ENCODE peak calls at places on chromosome 7, in eight cellular contexts. D is astrocyte of the spinal cord, W is tibial artery, M is endodermal cell, O is OCI-LY7, J is mucosa of descending colon, R is endothelial cell of umbilical vein, V is cardiac muscle cell. T is an unnamed sample.

GRCh38 chr7:26117970-26118369 is 34.0 kb upstream of the NFE2L3 start:
- DNase-seq in V (no peak), J (no peak), D (no peak), W (no peak), O (no peak), M (no peak), R (no peak), T (no peak)

GRCh38 chr7:74400420-74401136 is 53.1 kb upstream of the GTF2IRD1 start:
- DNase-seq in M (peak; percentile 53), R (no peak), V (no peak), O (no peak), J (no peak), D (no peak), W (no peak), T (no peak)

GRCh38 chr7:122675011-122675410 is 23.9 kb downstream of the RNF133 start:
- DNase-seq in O (no peak), R (no peak), M (no peak), J (no peak), V (peak; percentile 8), W (no peak), D (no peak), T (peak; percentile 16)

GRCh38 chr7:33418251-33418701 is 288.9 kb downstream of the BBS9 start:
- DNase-seq in W (no peak), M (peak; percentile 90), V (peak; percentile 62), D (peak; percentile 88), R (no peak), J (no peak), O (no peak), T (peak; percentile 44)

GRCh38 chr7:156759579-156760202 is 119.1 kb downstream of the RNF32 start:
- DNase-seq in D (no peak), V (no peak), M (no peak), R (no peak), W (no peak), O (no peak), J (no peak), T (no peak)

GRCh38 chr7:46286346-46286745 is 365.3 kb upstream of the IGFBP3 start:
- DNase-seq in M (no peak), J (no peak), R (no peak), O (no peak), W (no peak), V (no peak), D (no peak), T (no peak)

GRCh38 chr7:157379493-157379892 is 42.7 kb downstream of the DNAJB6 start:
- DNase-seq in O (no peak), M (no peak), J (no peak), W (no peak), D (no peak), R (no peak), V (no peak), T (no peak)

GRCh38 chr7:92934096-92934495 is 97.7 kb upstream of the CDK6 start:
- DNase-seq in W (no peak), J (no peak), R (no peak), O (no peak), D (no peak), V (no peak), M (no peak), T (no peak)

GRCh38 chr7:35253680-35254495 is at the start of gene TBX20:
- DNase-seq in O (peak; percentile 66), M (peak; percentile 90), V (peak; percentile 92), D (peak; percentile 22), W (no peak), R (peak; percentile 35), J (peak; percentile 69), T (peak; percentile 87)

GRCh38 chr7:73708961-73709360 is 10.5 kb downstream of the STX1A start:
- DNase-seq in O (no peak), W (no peak), D (no peak), J (no peak), R (no peak), V (no peak), M (no peak), T (no peak)

GRCh38 chr7:79504607-79505389 is 51.3 kb upstream of the MAGI2 start:
- DNase-seq in W (no peak), R (peak; percentile 9), J (no peak), M (peak; percentile 68), O (no peak), D (no peak), V (peak; percentile 29), T (peak; percentile 21)

GRCh38 chr7:79434098-79434497 is 19.4 kb downstream of the MAGI2 start:
- DNase-seq in M (no peak), W (no peak), V (no peak), O (no peak), R (no peak), D (peak; percentile 65), J (no peak), T (peak; percentile 39)

GRCh38 chr7:151453326-151453791 is 13.4 kb upstream of the CRYGN start:
- DNase-seq in M (peak; percentile 56), J (no peak), R (no peak), O (no peak), D (no peak), W (no peak), V (no peak), T (no peak)

GRCh38 chr7:157299613-157300405 is 37.0 kb upstream of the DNAJB6 start:
- DNase-seq in O (no peak), J (no peak), V (peak; percentile 35), D (no peak), W (no peak), R (no peak), M (peak; percentile 66), T (no peak)

GRCh38 chr7:1885465-1886226 is 215.6 kb downstream of the ELFN1 start:
- DNase-seq in D (no peak), R (no peak), J (no peak), W (no peak), V (no peak), O (no peak), M (no peak), T (no peak)

GRCh38 chr7:23981314-23981713 is 271.3 kb downstream of the STK31 start:
- DNase-seq in M (no peak), J (no peak), O (no peak), W (no peak), V (no peak), D (no peak), R (no peak), T (no peak)

GRCh38 chr7:107951172-107951787 is 51.7 kb downstream of the LAMB1 start:
- DNase-seq in V (no peak), R (no peak), W (no peak), J (no peak), M (no peak), O (no peak), D (no peak), T (no peak)

GRCh38 chr7:21429021-21429420 is 1.1 kb downstream of the SP4 start:
- DNase-seq in W (no peak), J (no peak), M (no peak), V (no peak), O (no peak), R (no peak), D (no peak), T (no peak)

GRCh38 chr7:21428642-21428941 is 709 bp downstream of the SP4 start:
- DNase-seq in V (no peak), R (no peak), M (no peak), J (no peak), W (no peak), D (no peak), O (no peak), T (no peak)

GRCh38 chr7:21426286-21426957 is 1.5 kb upstream of the SP4 start:
- DNase-seq in D (no peak), J (no peak), O (no peak), R (no peak), W (no peak), M (no peak), V (peak; percentile 31), T (peak; percentile 39)

GRCh38 chr7:21427861-21428641 is at the start of gene SP4:
- DNase-seq in J (peak; percentile 96), D (peak; percentile 96), R (peak; percentile 95), V (peak; percentile 98), M (peak; percentile 98), O (peak; percentile 93), W (peak; percentile 98), T (peak; percentile 96)

GRCh38 chr7:21426958-21427860 is 674 bp upstream of the SP4 start:
- DNase-seq in R (peak; percentile 99), O (peak; percentile 98), J (peak; percentile 99), M (peak; percentile 99), D (peak; percentile 99), W (peak; percentile 99), V (peak; percentile 99), T (peak; percentile 99)
- TF ChIP-seq CTCF in R (no peak), O (peak; percentile 21), J (peak; percentile 18), M (no peak), D (no peak), W (peak; percentile 32), V (no peak), T (no peak)

DNA sequence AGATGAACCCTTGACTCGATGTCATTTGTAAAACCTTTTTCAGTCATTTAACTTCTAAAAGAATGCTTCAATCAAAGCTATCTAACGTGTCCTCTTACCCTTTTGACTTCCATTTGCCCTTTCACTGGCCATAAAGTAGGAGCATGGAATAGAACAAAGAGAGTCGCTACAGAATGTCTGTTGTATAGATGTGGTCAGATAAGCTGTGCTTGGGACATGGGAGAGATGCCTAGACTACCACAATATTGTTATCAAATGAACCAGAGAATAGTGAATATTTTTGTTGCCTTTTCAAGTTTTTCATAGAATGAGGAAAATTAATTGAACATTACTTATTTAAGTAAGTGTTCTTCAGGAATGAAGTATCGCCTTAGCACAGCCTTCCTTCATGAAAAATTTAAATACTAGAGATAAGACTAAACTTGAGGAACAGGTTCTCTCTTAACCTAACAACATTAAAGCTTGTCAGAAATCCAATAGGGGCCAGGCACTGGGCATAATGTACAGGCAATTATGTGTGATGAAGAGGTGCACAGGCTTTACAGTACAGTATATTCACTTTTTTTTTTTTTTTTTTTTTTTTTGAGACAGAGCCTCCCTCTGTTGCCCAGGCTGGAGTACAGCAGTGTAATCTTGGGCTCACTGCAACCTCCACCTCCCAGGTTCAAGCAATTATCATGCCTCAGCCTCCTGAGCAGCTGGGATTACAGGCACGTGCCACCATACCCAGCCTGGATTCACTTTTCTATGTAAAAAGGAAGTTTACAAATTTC is 7.5 kb upstream of the KMT2E start:
- DNase-seq in M (no peak), V (no peak), D (no peak), R (no peak), J (no peak), W (no peak), O (no peak), T (no peak)
- H3K4me3 ChIP-seq in M (no peak overlapping the region), V (no peak overlapping the region), D (no peak overlapping the region), R (no peak overlapping the region), J (no peak overlapping the region), W (no peak overlapping the region), O (no peak overlapping the region), T (no peak overlapping the region)

DNA sequence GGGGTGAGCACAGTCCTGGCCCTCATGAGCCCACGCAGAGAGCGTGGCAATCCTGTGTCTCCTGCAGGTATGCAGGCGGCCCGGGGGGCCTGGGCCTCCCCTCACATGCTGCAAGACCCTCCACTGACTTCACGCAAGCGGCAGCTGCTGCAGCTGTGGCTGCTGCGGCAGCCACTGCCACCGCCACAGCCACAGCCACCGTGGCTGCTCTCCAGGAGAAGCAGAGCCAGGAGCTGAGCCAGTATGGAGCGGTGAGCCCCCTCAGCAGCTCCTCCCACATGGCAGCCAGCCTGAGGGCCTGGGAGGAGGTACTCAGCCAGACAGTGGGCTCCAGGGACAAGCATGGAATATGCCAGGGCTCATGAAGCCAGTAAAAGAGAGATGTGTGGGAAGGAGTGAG is 8.7 kb downstream of the ZMIZ2 start:
- DNase-seq in J (no peak), V (peak; percentile 58), O (no peak), R (no peak), M (no peak), W (no peak), D (no peak), T (no peak)
- TF ChIP-seq CTCF in J (no peak), V (no peak), O (no peak), R (no peak), M (no peak), W (no peak), D (no peak), T (no peak)

GRCh38 chr7:38335490-38336135 is 62.2 kb upstream of the TARP start:
- DNase-seq in M (peak; percentile 98), O (peak; percentile 86), D (peak; percentile 85), J (peak; percentile 87), V (peak; percentile 90), W (peak; percentile 87), R (peak; percentile 82), T (peak; percentile 82)
- H3K4me3 ChIP-seq in M (no peak overlapping the region), O (no peak overlapping the region), D (no peak overlapping the region), J (no peak overlapping the region), V (no peak overlapping the region), W (no peak overlapping the region), R (no peak overlapping the region), T (no peak overlapping the region)

T was measured in fibroblast of pulmonary artery.